ENCODE peak calls at places on chromosomes 7 and 10, in seven cellular contexts. W, B, S, Q, I, J and H are unnamed samples.
A peak's percentile ranks its signal among the peaks of the same experiment; 100 is the strongest.

GRCh38 chr10:14750900-14751575 is 23.7 kb downstream of the FAM107B start:
- DNase-seq in W (no peak), B (no peak), S (no peak), Q (no peak), I (no peak), J (peak; percentile 52), H (no peak)

GRCh38 chr10:560314-560992 is 129.0 kb downstream of the DIP2C start:
- DNase-seq in W (no peak), B (no peak), S (no peak), Q (peak; percentile 12), I (no peak), J (no peak), H (no peak)

GRCh38 chr10:14571866-14572507 is 202.7 kb downstream of the FAM107B start:
- DNase-seq in W (no peak), B (peak; percentile 77), S (no peak), Q (peak; percentile 68), I (peak; percentile 87), J (no peak), H (peak; percentile 81)

GRCh38 chr10:22959950-22960349 is 32.1 kb downstream of the ARMC3 start:
- DNase-seq in W (no peak), B (peak; percentile 21), S (no peak), Q (no peak), I (no peak), J (no peak), H (no peak)

GRCh38 chr7:137399827-137400823 is 56.6 kb upstream of the PTN start:
- DNase-seq in W (no peak), B (no peak), S (no peak), Q (peak; percentile 70), I (peak; percentile 45), J (no peak), H (no peak)

GRCh38 chr7:98266840-98267239 is 14.6 kb upstream of the BRI3 start:
- DNase-seq in W (no peak), B (no peak), S (no peak), Q (no peak), I (no peak), J (peak; percentile 52), H (no peak)

GRCh38 chr7:7446616-7447015 is 89.1 kb downstream of the COL28A1 start:
- DNase-seq in W (no peak), B (no peak), S (no peak), Q (no peak), I (no peak), J (no peak), H (no peak)

GRCh38 chr10:74382643-74383042 is 231.6 kb downstream of the ADK start:
- DNase-seq in W (no peak), B (no peak), S (no peak), Q (no peak), I (no peak), J (no peak), H (no peak)

GRCh38 chr10:76969366-76969990 is 668.1 kb downstream of the KCNMA1 start:
- DNase-seq in W (no peak), B (no peak), S (no peak), Q (no peak), I (no peak), J (peak; percentile 22), H (no peak)

GRCh38 chr7:157579425-157579824 is 242.6 kb downstream of the DNAJB6 start:
- DNase-seq in W (no peak), B (no peak), S (no peak), Q (no peak), I (no peak), J (no peak), H (no peak)

DNA sequence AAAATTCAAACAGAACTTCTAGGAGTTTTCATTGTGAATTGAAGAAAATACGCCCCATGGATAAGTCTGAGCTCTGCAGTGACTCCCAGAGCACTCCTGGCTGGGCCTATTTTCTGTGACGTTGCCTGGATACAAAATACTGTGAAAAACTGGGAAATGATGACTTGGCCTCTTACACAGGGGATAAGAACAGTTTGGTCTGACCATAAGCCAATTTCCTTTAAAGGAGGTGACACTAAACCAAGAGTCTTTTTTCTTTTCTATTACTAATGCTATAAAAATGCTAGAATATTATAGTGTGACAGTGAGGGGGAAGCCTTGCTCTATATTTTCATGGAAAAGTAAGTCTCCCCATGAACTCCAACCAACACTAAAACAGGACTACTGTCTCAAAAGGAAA is 45.6 kb downstream of the MYOF start:
- DNase-seq in W (peak; percentile 57), B (peak; percentile 77), S (no peak), Q (peak; percentile 99), I (no peak), J (no peak), H (no peak)
- H3K4me3 ChIP-seq in W (no peak overlapping the region), B (no peak overlapping the region), S (no peak overlapping the region), Q (peak overlapping the region; percentile 22), I (no peak overlapping the region), J (no peak overlapping the region), H (no peak overlapping the region)

DNA sequence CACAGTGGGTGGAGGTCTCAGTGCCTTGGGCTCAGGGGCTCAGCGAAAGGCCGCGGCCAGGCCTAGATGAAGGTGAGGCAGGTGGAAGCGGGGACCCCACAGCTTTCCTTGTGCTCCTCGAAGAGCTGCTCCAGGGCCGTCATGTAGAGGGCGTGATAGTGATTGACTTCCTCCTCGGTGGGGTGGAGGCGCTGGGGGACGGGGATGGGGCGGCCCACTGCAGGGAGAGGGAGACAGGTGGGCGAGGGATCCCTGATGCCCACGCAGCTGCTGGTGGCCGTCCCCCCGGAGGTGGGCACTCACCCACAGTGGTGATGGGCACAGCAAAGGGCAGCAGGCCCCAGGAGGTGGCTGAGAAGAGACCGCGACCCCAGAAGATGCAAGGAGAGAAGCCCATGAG is 5.0 kb downstream of the MOGAT3 start:
- DNase-seq in W (no peak), B (no peak), S (no peak), Q (no peak), I (no peak), J (no peak), H (no peak)
- H3K4me1 ChIP-seq in W (no peaks in the 10 kb centered on the region), B (peaks cover 4% of the 10 kb centered on the region), S (no peaks in the 10 kb centered on the region), Q (no peaks in the 10 kb centered on the region), I (no peaks in the 10 kb centered on the region), J (no peaks in the 10 kb centered on the region), H (no peaks in the 10 kb centered on the region)

GRCh38 chr10:56905051-56905450 is 544.0 kb upstream of the ZWINT start:
- DNase-seq in W (no peak), B (no peak), S (no peak), Q (no peak), I (no peak), J (no peak), H (no peak)

DNA sequence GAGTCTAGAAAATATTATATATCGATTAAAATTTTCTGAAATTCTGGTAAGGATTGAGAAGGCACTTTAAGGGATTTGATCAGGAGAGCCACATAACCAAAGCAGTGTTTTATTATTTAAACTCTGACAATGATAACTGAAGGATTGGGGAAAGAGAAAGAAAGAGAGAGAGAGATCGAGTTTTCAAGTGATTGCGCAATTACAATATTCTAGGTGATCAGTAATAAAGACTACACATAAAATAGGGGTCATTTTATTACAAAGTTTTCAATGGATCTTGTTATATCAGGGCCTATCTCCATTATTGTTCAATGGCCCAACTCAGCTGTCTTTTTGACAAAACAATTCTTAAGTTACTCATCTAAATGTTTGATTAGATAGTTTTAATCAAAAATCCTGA is 541.5 kb upstream of the ZWINT start:
- DNase-seq in W (no peak), B (no peak), S (no peak), Q (no peak), I (no peak), J (no peak), H (no peak)
- H3K9me3 ChIP-seq in W (no peaks in the 10 kb centered on the region), B (no peaks in the 10 kb centered on the region), S (no peaks in the 10 kb centered on the region), Q (no peaks in the 10 kb centered on the region), I (no peaks in the 10 kb centered on the region), J (no peaks in the 10 kb centered on the region), H (no peaks in the 10 kb centered on the region)

GRCh38 chr7:31145339-31145738 is 93.2 kb downstream of the ADCYAP1R1 start:
- DNase-seq in W (no peak), B (no peak), S (no peak), Q (no peak), I (no peak), J (no peak), H (no peak)
- H3K4me3 ChIP-seq in W (no peak overlapping the region), B (no peak overlapping the region), S (no peak overlapping the region), Q (no peak overlapping the region), I (no peak overlapping the region), J (no peak overlapping the region), H (no peak overlapping the region)

DNA sequence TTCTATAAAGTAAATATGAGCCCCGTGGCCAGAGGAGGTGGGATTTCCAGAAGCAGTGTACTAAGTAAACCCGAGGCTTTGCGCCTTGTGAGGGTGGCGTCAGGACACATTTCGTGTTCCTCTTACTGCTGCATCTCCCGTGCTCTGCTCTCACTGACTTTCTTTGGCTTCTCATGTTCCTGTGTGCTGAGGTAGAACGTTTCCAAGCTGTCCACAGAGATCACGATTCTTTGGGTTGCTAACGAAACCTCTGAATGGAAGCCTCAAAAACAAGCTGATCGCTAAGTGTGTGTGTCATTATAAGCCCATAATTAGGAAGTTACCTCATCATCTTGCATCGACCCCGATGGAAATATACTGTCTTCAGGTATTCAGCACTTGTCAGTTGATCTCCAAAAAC is 131.8 kb downstream of the CELF2 start:
- DNase-seq in W (no peak), B (no peak), S (no peak), Q (no peak), I (peak; percentile 54), J (no peak), H (no peak)
- H3K4me1 ChIP-seq in W (peaks cover 98% of the 10 kb centered on the region), B (peaks cover 2% of the 10 kb centered on the region), S (peaks cover 18% of the 10 kb centered on the region), Q (no peaks in the 10 kb centered on the region), I (peaks cover 76% of the 10 kb centered on the region), J (no peaks in the 10 kb centered on the region), H (no peaks in the 10 kb centered on the region)

DNA sequence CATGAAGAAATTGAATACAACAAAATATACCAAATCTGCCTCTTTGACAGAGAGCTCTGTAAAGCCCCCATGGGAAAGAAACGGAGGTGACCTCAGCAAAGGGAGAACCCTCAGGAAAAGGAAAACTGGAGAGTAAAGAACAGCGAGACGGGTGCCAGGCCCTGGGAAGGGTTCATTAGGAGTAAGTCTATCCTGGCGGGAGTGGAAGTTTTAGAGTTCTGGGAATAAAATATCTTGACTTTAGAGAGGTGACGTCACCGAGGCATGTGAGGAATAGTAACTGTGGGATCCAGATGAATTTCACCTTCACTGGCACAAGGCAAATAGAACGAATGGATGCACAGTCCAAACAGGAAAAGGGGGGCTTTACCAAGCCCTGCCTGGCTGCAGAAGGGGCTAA is 362.8 kb upstream of the IGFBP3 start:
- DNase-seq in W (no peak), B (no peak), S (no peak), Q (no peak), I (no peak), J (no peak), H (no peak)
- H3K9me3 ChIP-seq in W (no peaks in the 10 kb centered on the region), B (no peaks in the 10 kb centered on the region), S (no peaks in the 10 kb centered on the region), Q (no peaks in the 10 kb centered on the region), I (no peaks in the 10 kb centered on the region), J (no peaks in the 10 kb centered on the region), H (no peaks in the 10 kb centered on the region)

GRCh38 chr10:95513008-95513589 is 48.1 kb downstream of the SORBS1 start:
- DNase-seq in W (peak; percentile 26), B (peak; percentile 26), S (no peak), Q (no peak), I (peak; percentile 52), J (no peak), H (peak; percentile 78)
- H3K4me3 ChIP-seq in W (no peak overlapping the region), B (no peak overlapping the region), S (no peak overlapping the region), Q (no peak overlapping the region), I (no peak overlapping the region), J (no peak overlapping the region), H (no peak overlapping the region)